ENCODE peak calls at places on chromosomes 3 and 15, in ten cellular contexts. M, I, L, X, N, D, U, T, Y and Q are unnamed samples.

GRCh38 chr3:99637381-99638111 is 848 bp upstream of the COL8A1 start:
- DNase-seq in D (no peak), N (peak), M (no peak), Y (peak), I (no peak), U (no peak), X (no peak), L (peak), T (peak), Q (peak)

GRCh38 chr3:100401674-100402036 is 316 bp downstream of the LNP1 start:
- DNase-seq in T (peak), N (no peak), M (no peak), X (no peak), U (peak), D (no peak), I (peak), L (peak), Y (no peak), Q (no peak)

GRCh38 chr15:73770049-73770448 is 16.9 kb upstream of the INSYN1 start:
- DNase-seq in X (no peak), D (no peak), Y (no peak), I (no peak), N (no peak), M (no peak), L (no peak), U (no peak), T (no peak), Q (no peak)

GRCh38 chr3:67401911-67402310 is 252.5 kb downstream of the SUCLG2 start:
- DNase-seq in X (no peak), D (no peak), T (no peak), L (no peak), Y (no peak), U (no peak), M (no peak), N (no peak), I (no peak), Q (no peak)

GRCh38 chr3:4351164-4351855 is 48.1 kb downstream of the SETMAR start:
- DNase-seq in T (no peak), M (no peak), N (no peak), L (no peak), U (no peak), D (no peak), X (no peak), I (no peak), Y (no peak), Q (no peak)

GRCh38 chr3:195885036-195885871 is 23.1 kb downstream of the TNK2 start:
- DNase-seq in M (no peak), L (no peak), X (peak), Y (no peak), N (no peak), T (no peak), U (no peak), I (no peak), D (no peak), Q (no peak)

GRCh38 chr15:93029613-93030429 is 59.2 kb downstream of the RGMA start:
- DNase-seq in M (peak), Y (peak), X (peak), T (no peak), N (no peak), U (no peak), L (no peak), D (no peak), I (no peak), Q (peak)

GRCh38 chr3:25237602-25238001 is 190.5 kb upstream of the RARB start:
- DNase-seq in Y (no peak), X (no peak), I (no peak), T (no peak), D (no peak), U (no peak), L (no peak), M (no peak), N (no peak), Q (no peak)

GRCh38 chr3:52480768-52481715 is 14.1 kb upstream of the STAB1 start:
- DNase-seq in Y (no peak), U (no peak), N (no peak), D (no peak), M (no peak), I (no peak), T (no peak), L (no peak), X (no peak), Q (no peak)

GRCh38 chr3:30658328-30659052 is 52.1 kb downstream of the TGFBR2 start:
- DNase-seq in I (no peak), X (no peak), T (no peak), U (peak), L (no peak), Y (peak), M (no peak), N (no peak), D (peak), Q (peak)

GRCh38 chr3:75650191-75650590 is 13.9 kb upstream of the FRG2C start:
- DNase-seq in D (no peak), N (no peak), I (peak), U (no peak), Y (no peak), L (no peak), M (no peak), T (no peak), X (no peak), Q (no peak)

GRCh38 chr3:64214002-64214696 is 11.1 kb downstream of the PRICKLE2 start:
- DNase-seq in T (no peak), M (peak), Y (peak), X (no peak), L (no peak), I (peak), D (no peak), N (no peak), U (no peak), Q (peak)

GRCh38 chr15:52161406-52161966 is 29.7 kb downstream of the GNB5 start:
- DNase-seq in D (no peak), I (no peak), L (no peak), Y (no peak), N (no peak), M (no peak), X (no peak), T (no peak), U (no peak), Q (no peak)

GRCh38 chr3:141367038-141367730 is 1.1 kb upstream of the ZBTB38 start:
- DNase-seq in L (no peak), I (no peak), Y (peak), X (peak), D (no peak), N (peak), M (peak), U (no peak), T (no peak), Q (peak)

GRCh38 chr3:56257826-56258225 is 210.4 kb downstream of the ERC2 start:
- DNase-seq in X (no peak), U (no peak), D (no peak), Y (no peak), I (no peak), T (no peak), M (no peak), L (no peak), N (no peak), Q (no peak)

GRCh38 chr3:53229171-53229570 is 26.7 kb downstream of the TKT start:
- DNase-seq in M (no peak), T (no peak), U (no peak), L (no peak), Y (no peak), N (no peak), X (no peak), I (no peak), D (no peak), Q (no peak)

GRCh38 chr3:115448856-115449255 is 174.5 kb upstream of the GAP43 start:
- DNase-seq in U (no peak), X (no peak), M (no peak), N (no peak), L (no peak), D (no peak), T (no peak), Y (no peak), I (no peak), Q (no peak)

GRCh38 chr3:69425249-69425648 is 39.4 kb upstream of the FRMD4B start:
- DNase-seq in X (no peak), D (no peak), M (no peak), Y (peak), N (no peak), T (peak), U (peak), L (peak), I (no peak), Q (peak)

GRCh38 chr3:161851941-161852566 is 355.4 kb downstream of the OTOL1 start:
- DNase-seq in X (no peak), N (no peak), Y (peak), L (peak), U (peak), M (no peak), I (no peak), T (peak), D (peak), Q (peak)

GRCh38 chr3:185539934-185540333 is 12.5 kb downstream of the LIPH start:
- DNase-seq in T (no peak), D (no peak), L (no peak), Y (no peak), I (no peak), X (no peak), N (no peak), M (no peak), U (no peak), Q (no peak)

DNA sequence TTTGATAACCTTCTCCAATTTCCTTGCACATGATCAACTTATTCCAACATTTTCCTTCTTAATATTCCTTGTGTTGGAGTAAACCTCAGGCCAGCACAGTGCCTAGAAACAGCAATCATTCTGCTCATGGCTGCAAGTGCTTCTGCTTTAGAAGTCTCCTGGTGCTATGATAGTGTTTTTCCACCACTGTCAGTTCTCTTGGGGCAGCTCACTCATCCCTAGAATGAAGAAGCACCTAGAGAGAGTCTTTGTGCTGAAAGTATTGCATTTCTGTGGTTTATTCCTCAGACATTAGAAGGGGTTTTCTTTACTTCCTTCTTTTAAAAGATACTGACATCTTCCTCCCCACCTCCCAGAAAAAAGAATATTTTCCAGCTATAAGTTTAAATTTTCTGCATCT is 183.5 kb downstream of the RYR3 start:
- DNase-seq in T (no peak), D (no peak), X (no peak), U (no peak), N (no peak), L (no peak), Y (no peak), M (no peak), I (peak), Q (no peak)
- TF ChIP-seq CTCF in T (no peak), D (no peak), X (no peak), U (no peak), N (no peak), L (no peak), Y (no peak), M (no peak), I (no peak), Q (no peak)

DNA sequence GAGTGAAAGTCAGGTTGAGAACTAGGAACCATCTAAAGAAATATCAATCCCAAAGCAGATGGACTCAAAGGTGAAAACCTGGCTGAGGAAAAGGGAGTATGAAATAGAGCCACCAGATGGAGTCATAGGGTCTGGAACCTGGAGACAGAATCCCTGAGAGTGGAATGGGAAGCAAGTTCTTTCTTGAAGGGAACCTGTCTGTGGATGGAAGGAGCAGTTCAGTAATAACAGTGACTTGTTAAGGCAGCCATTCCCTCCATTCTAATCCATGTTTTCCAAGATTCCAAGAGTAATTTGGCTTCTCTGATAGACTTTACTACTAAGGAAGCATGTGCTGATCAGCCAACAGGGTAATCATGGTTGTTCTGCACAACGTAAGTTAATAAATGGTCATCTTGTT is 22.5 kb upstream of the AQP9 start:
- DNase-seq in X (no peak), N (no peak), U (no peak), D (no peak), Y (peak), I (no peak), L (no peak), T (no peak), M (no peak), Q (peak)
- TF ChIP-seq CTCF in X (no peak), N (peak), U (no peak), D (no peak), Y (peak), I (no peak), L (no peak), T (no peak), M (no peak), Q (peak)

GRCh38 chr3:184539801-184540440 is 21.7 kb upstream of the EPHB3 start:
- DNase-seq in I (peak), Y (no peak), X (no peak), L (no peak), T (peak), N (no peak), D (no peak), M (no peak), U (no peak), Q (no peak)
- TF ChIP-seq CTCF in I (no peak), Y (no peak), X (no peak), L (no peak), T (no peak), N (no peak), D (no peak), M (no peak), U (no peak), Q (no peak)

DNA sequence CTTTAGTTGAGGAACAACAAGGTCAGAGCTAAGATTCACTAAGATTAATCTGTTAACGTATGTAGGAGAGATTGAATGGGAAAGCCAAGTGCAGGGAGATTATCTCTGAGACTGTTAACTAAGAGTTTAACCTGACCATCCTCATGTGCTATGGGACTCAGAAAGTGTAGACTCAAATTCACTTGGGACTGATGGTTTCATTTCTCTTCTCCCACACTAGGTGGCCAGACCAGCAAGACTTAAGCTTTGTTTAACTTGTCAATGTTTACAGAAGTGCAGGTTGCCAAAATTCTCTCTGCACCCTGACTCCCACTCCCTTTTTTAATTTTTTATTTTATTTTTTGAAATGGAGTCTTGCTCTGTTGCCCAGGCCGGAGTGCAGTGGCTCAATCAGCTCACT is 6.3 kb upstream of the HEXA start:
- DNase-seq in U (peak), L (no peak), M (no peak), I (no peak), T (no peak), D (no peak), Y (no peak), X (no peak), N (no peak), Q (peak)
- TF ChIP-seq CTCF in U (peak), L (peak), M (no peak), I (no peak), T (no peak), D (peak), Y (peak), X (no peak), N (no peak), Q (no peak)

GRCh38 chr3:106251160-106251892 is 382.5 kb upstream of the CBLB start:
- DNase-seq in N (no peak), Y (peak), X (no peak), L (no peak), U (peak), I (no peak), T (no peak), D (peak), M (no peak), Q (peak)
- TF ChIP-seq CTCF in N (no peak), Y (no peak), X (no peak), L (no peak), U (peak), I (no peak), T (no peak), D (peak), M (no peak), Q (no peak)

GRCh38 chr3:8759038-8759755 is 10.2 kb downstream of the OXTR start:
- DNase-seq in D (no peak), Y (no peak), T (no peak), X (no peak), N (no peak), U (no peak), L (no peak), M (no peak), I (no peak), Q (no peak)

GRCh38 chr3:8756671-8757070 is 12.7 kb downstream of the OXTR start:
- DNase-seq in N (no peak), T (no peak), Y (no peak), I (no peak), X (no peak), U (no peak), D (no peak), M (no peak), L (no peak), Q (no peak)

GRCh38 chr3:8755564-8756237 is 13.7 kb downstream of the OXTR start:
- DNase-seq in I (no peak), D (no peak), U (no peak), L (no peak), Y (no peak), N (no peak), T (no peak), X (no peak), M (no peak), Q (peak)

GRCh38 chr3:8760091-8760490 is 9.3 kb downstream of the OXTR start:
- DNase-seq in I (no peak), X (no peak), Y (no peak), M (no peak), T (no peak), N (no peak), L (no peak), D (no peak), U (no peak), Q (no peak)

GRCh38 chr3:8757551-8758518 is 11.6 kb downstream of the OXTR start:
- DNase-seq in X (peak), L (no peak), N (no peak), D (no peak), T (no peak), Y (peak), M (no peak), U (peak), I (no peak), Q (peak)
- TF ChIP-seq CTCF in X (no peak), L (no peak), N (no peak), D (no peak), T (no peak), Y (peak), M (no peak), U (no peak), I (no peak), Q (peak)

DNA sequence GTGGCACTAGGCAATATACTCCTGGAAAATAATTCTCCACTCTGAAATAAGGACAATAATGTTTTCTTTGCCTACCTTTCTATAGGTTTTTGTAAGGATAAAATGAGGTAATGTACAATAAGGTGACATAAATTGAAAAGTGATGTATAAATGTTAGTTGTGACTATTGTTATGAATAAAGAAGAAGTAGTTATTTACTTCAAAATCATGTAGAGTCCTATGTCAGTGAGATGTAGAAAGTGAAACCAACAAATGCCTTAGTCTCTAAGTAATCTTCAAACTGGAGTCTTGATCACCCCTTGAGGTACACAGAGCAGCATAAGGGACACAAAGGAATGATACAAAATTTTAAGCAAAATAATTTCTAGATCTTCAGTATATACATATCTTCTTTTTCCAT is 60.3 kb upstream of the TP63 start:
- DNase-seq in L (no peak), M (no peak), T (no peak), Y (no peak), N (no peak), I (no peak), D (no peak), X (no peak), U (peak), Q (no peak)
- TF ChIP-seq CTCF in L (no peak), M (no peak), T (no peak), Y (no peak), N (no peak), I (no peak), D (no peak), X (no peak), U (no peak), Q (no peak)